ENCODE peak calls at places on chromosome 14, in seven cellular contexts. R is Peyer's patch; O is frontal cortex; A is activated CD4-positive, CD25-positive, alpha-beta regulatory T cell; C is AG04450; P is mucosa of descending colon; T is activated T-helper 1 cell treated with Interleukin-2 at 50 U/mL for 16 hours. Z is an unnamed sample.

GRCh38 chr14:32366256-32366655 is 37.2 kb downstream of the AKAP6 start:
- DNase-seq in R (no peak), O (peak; percentile 19), A (no peak), C (no peak), P (no peak), T (no peak), Z (no peak)

GRCh38 chr14:56886471-56887062 is 76.3 kb upstream of the OTX2 start:
- DNase-seq in R (no peak), O (no peak), A (no peak), C (no peak), P (no peak), T (no peak), Z (no peak)

GRCh38 chr14:75979071-75979571 is 2.7 kb downstream of the TGFB3 start:
- DNase-seq in R (peak; percentile 57), O (no peak), A (no peak), C (no peak), P (peak; percentile 41), T (no peak), Z (peak; percentile 67)

GRCh38 chr14:68621400-68622365 is 171.2 kb downstream of the ZFP36L1 start:
- DNase-seq in R (no peak), O (no peak), A (no peak), C (peak; percentile 30), P (no peak), T (no peak), Z (no peak)

GRCh38 chr14:58805605-58806358 is 168.0 kb downstream of the DACT1 start:
- DNase-seq in R (no peak), O (no peak), A (no peak), C (no peak), P (peak; percentile 27), T (no peak), Z (no peak)

GRCh38 chr14:69234106-69234505 is 25.9 kb upstream of the GALNT16 start:
- DNase-seq in R (no peak), O (no peak), A (no peak), C (no peak), P (no peak), T (no peak), Z (no peak)

GRCh38 chr14:105974902-105975301 is 448.5 kb downstream of the TMEM121 start:
- DNase-seq in R (no peak), O (no peak), A (peak; percentile 68), C (no peak), P (peak; percentile 31), T (peak; percentile 35), Z (no peak)

GRCh38 chr14:93962701-93963601 is 13.4 kb downstream of the ASB2 start:
- DNase-seq in R (no peak), O (no peak), A (peak; percentile 49), C (no peak), P (peak; percentile 38), T (peak; percentile 45), Z (no peak)

GRCh38 chr14:69132513-69133181 is 20.3 kb downstream of the DCAF5 start:
- DNase-seq in R (no peak), O (no peak), A (no peak), C (no peak), P (no peak), T (no peak), Z (no peak)

GRCh38 chr14:20680843-20681347 is 3.5 kb upstream of the RNASE4 start:
- DNase-seq in R (peak; percentile 54), O (no peak), A (no peak), C (no peak), P (peak; percentile 81), T (no peak), Z (no peak)

GRCh38 chr14:43479751-43480150 is 1027.3 kb downstream of the FSCB start:
- DNase-seq in R (no peak), O (no peak), A (no peak), C (no peak), P (no peak), T (no peak), Z (no peak)

GRCh38 chr14:100965296-100965695 is 61.8 kb upstream of the RTL1 start:
- DNase-seq in R (no peak), O (no peak), A (no peak), C (no peak), P (no peak), T (no peak), Z (no peak)

GRCh38 chr14:65790185-65790815 is 377.8 kb downstream of the FUT8 start:
- DNase-seq in R (no peak), O (no peak), A (no peak), C (no peak), P (no peak), T (no peak), Z (no peak)

GRCh38 chr14:100586520-100587247 is 533 bp downstream of the BEGAIN start:
- DNase-seq in R (peak; percentile 65), O (no peak), A (no peak), C (no peak), P (peak; percentile 58), T (no peak), Z (no peak)

GRCh38 chr14:78173266-78174001 is 3.3 kb downstream of the NRXN3 start:
- DNase-seq in R (no peak), O (no peak), A (no peak), C (no peak), P (no peak), T (no peak), Z (no peak)

GRCh38 chr14:64930085-64930843 is 12.3 kb downstream of the GPX2 start:
- DNase-seq in R (no peak), O (no peak), A (no peak), C (no peak), P (no peak), T (no peak), Z (no peak)

GRCh38 chr14:96594961-96595360 is 92.8 kb downstream of the PAPOLA start:
- DNase-seq in R (no peak), O (no peak), A (no peak), C (no peak), P (no peak), T (no peak), Z (no peak)

GRCh38 chr14:95436348-95436747 is 80.1 kb downstream of the SYNE3 start:
- DNase-seq in R (no peak), O (no peak), A (no peak), C (no peak), P (no peak), T (no peak), Z (no peak)

GRCh38 chr14:92969470-92970232 is 46.7 kb downstream of the CHGA start:
- DNase-seq in R (no peak), O (no peak), A (no peak), C (no peak), P (no peak), T (no peak), Z (no peak)

GRCh38 chr14:79557309-79557708 is 654.0 kb downstream of the DIO2 start:
- DNase-seq in R (no peak), O (no peak), A (no peak), C (no peak), P (no peak), T (no peak), Z (no peak)

GRCh38 chr14:91202234-91202974 is 42.1 kb downstream of the GPR68 start:
- DNase-seq in R (no peak), O (no peak), A (no peak), C (no peak), P (peak; percentile 11), T (no peak), Z (no peak)